ENCODE peak calls at places on chromosomes 13 and 19, in ten cellular contexts. L is fibroblast of the aortic adventitia; G is stimulated activated CD4-positive, alpha-beta T cell treated with anti-CD3 and anti-CD28 coated beads, Interleukin-1b, Interleukin-23, amount 100 ng/mL, for 1 hour; K is brain microvascular endothelial cell; P is ascending aorta; N is GM12892; F is coronary artery; W is AG10803; Y is SK-N-SH; T is activated CD4-positive, alpha-beta T cell treated with anti-CD3 and anti-CD28 coated beads, Interleukin-2, amount 50 U/mL, for 1 hour. H is an unnamed sample.

GRCh38 chr13:50126378-50127016 is 111.3 kb downstream of the KCNRG start:
- DNase-seq in L (peak), G (no peak), K (no peak), P (no peak), N (no peak), F (no peak), W (peak), Y (no peak), T (no peak), H (no peak)

GRCh38 chr19:51070334-51070886 is 5.5 kb upstream of the KLK13 start:
- DNase-seq in L (no peak), G (no peak), K (no peak), P (no peak), N (no peak), F (no peak), W (no peak), Y (no peak), T (no peak), H (peak)

GRCh38 chr19:16571283-16571682 is 932 bp downstream of the SLC35E1 start:
- DNase-seq in L (peak), G (no peak), K (no peak), P (no peak), N (no peak), F (no peak), W (peak), Y (no peak), T (no peak), H (no peak)

GRCh38 chr19:14563590-14563926 is 8.3 kb downstream of the NDUFB7 start:
- DNase-seq in L (no peak), G (no peak), K (no peak), P (no peak), N (no peak), F (no peak), W (no peak), Y (no peak), T (no peak), H (no peak)

GRCh38 chr13:110116072-110116487 is 190.9 kb downstream of the COL4A1 start:
- DNase-seq in L (peak), G (no peak), K (no peak), P (no peak), N (peak), F (peak), W (peak), Y (peak), T (peak), H (no peak)

GRCh38 chr13:98448642-98448928 is 128.3 kb downstream of the STK24 start:
- DNase-seq in L (no peak), G (no peak), K (no peak), P (no peak), N (no peak), F (no peak), W (no peak), Y (no peak), T (no peak), H (no peak)

GRCh38 chr13:39376088-39376487 is 226.9 kb downstream of the LHFPL6 start:
- DNase-seq in L (no peak), G (no peak), K (no peak), P (no peak), N (no peak), F (no peak), W (no peak), Y (no peak), T (no peak), H (no peak)

GRCh38 chr19:44643605-44644390 is at the start of gene PVR:
- DNase-seq in L (peak), G (no peak), K (peak), P (peak), N (no peak), F (peak), W (peak), Y (peak), T (peak), H (no peak)

GRCh38 chr19:46407891-46408426 is 5.4 kb downstream of the CCDC8 start:
- DNase-seq in L (no peak), G (no peak), K (no peak), P (no peak), N (no peak), F (no peak), W (no peak), Y (no peak), T (no peak), H (no peak)

GRCh38 chr13:113664751-113665581 is 2.1 kb upstream of the GRK1 start:
- DNase-seq in L (no peak), G (no peak), K (no peak), P (no peak), N (no peak), F (peak), W (no peak), Y (no peak), T (no peak), H (no peak)

GRCh38 chr19:17294051-17294891 is 9.0 kb downstream of the ABHD8 start:
- DNase-seq in L (no peak), G (no peak), K (no peak), P (no peak), N (peak), F (no peak), W (no peak), Y (peak), T (peak), H (no peak)

GRCh38 chr19:2962018-2962670 is 15.2 kb upstream of the TLE6 start:
- DNase-seq in L (peak), G (no peak), K (peak), P (no peak), N (peak), F (no peak), W (peak), Y (peak), T (peak), H (no peak)

GRCh38 chr13:112781881-112782361 is 92.1 kb downstream of the ATP11A start:
- DNase-seq in L (peak), G (no peak), K (no peak), P (no peak), N (no peak), F (no peak), W (peak), Y (peak), T (no peak), H (peak)

GRCh38 chr19:58538257-58539168 is 5.4 kb upstream of the TRIM28 start:
- DNase-seq in L (no peak), G (no peak), K (no peak), P (no peak), N (no peak), F (peak), W (no peak), Y (no peak), T (no peak), H (no peak)

GRCh38 chr19:19835560-19836038 is 14.0 kb upstream of the ZNF506 start:
- DNase-seq in L (no peak), G (no peak), K (no peak), P (no peak), N (no peak), F (no peak), W (no peak), Y (no peak), T (no peak), H (no peak)

GRCh38 chr13:50236898-50237318 is 221.7 kb downstream of the KCNRG start:
- DNase-seq in L (peak), G (no peak), K (peak), P (no peak), N (no peak), F (no peak), W (no peak), Y (no peak), T (peak), H (no peak)

GRCh38 chr19:11964858-11965645 is at the start of gene ZNF763:
- DNase-seq in L (peak), G (peak), K (peak), P (peak), N (peak), F (peak), W (peak), Y (peak), T (peak), H (no peak)

GRCh38 chr13:53201454-53202225 is 173.0 kb downstream of the OLFM4 start:
- DNase-seq in L (no peak), G (no peak), K (no peak), P (no peak), N (no peak), F (no peak), W (no peak), Y (peak), T (no peak), H (no peak)

GRCh38 chr13:21008026-21008425 is 53.4 kb downstream of the LATS2 start:
- DNase-seq in L (no peak), G (no peak), K (no peak), P (no peak), N (no peak), F (peak), W (no peak), Y (no peak), T (no peak), H (no peak)

GRCh38 chr19:4094761-4095487 is 28.2 kb upstream of the ZBTB7A start:
- DNase-seq in L (no peak), G (no peak), K (no peak), P (no peak), N (no peak), F (no peak), W (no peak), Y (no peak), T (no peak), H (no peak)

GRCh38 chr19:16581971-16582343 is 9.7 kb upstream of the SLC35E1 start:
- DNase-seq in L (peak), G (no peak), K (no peak), P (no peak), N (no peak), F (no peak), W (no peak), Y (no peak), T (no peak), H (no peak)

GRCh38 chr19:1265611-1266115 is 3.5 kb upstream of the CIRBP start:
- DNase-seq in L (peak), G (no peak), K (peak), P (peak), N (no peak), F (peak), W (peak), Y (no peak), T (no peak), H (no peak)

GRCh38 chr19:48784527-48784926 is 26.3 kb downstream of the BCAT2 start:
- DNase-seq in L (peak), G (no peak), K (no peak), P (no peak), N (no peak), F (no peak), W (peak), Y (no peak), T (no peak), H (no peak)

GRCh38 chr13:52906122-52906903 is 57.9 kb upstream of the PCDH8 start:
- DNase-seq in L (no peak), G (no peak), K (no peak), P (no peak), N (no peak), F (no peak), W (no peak), Y (no peak), T (no peak), H (no peak)

GRCh38 chr13:98997738-98998641 is 20.1 kb upstream of the DOCK9 start:
- DNase-seq in L (peak), G (no peak), K (no peak), P (no peak), N (no peak), F (no peak), W (peak), Y (no peak), T (peak), H (no peak)

GRCh38 chr19:51460164-51460992 is 2.1 kb upstream of the SIGLEC8 start:
- DNase-seq in L (peak), G (no peak), K (no peak), P (no peak), N (no peak), F (peak), W (no peak), Y (peak), T (no peak), H (no peak)

GRCh38 chr13:106656214-106656613 is 88.3 kb upstream of the ARGLU1 start:
- DNase-seq in L (no peak), G (no peak), K (no peak), P (no peak), N (no peak), F (no peak), W (no peak), Y (no peak), T (no peak), H (no peak)

GRCh38 chr13:109383683-109384082 is 402.7 kb downstream of the IRS2 start:
- DNase-seq in L (no peak), G (no peak), K (peak), P (no peak), N (no peak), F (no peak), W (peak), Y (no peak), T (no peak), H (no peak)

GRCh38 chr19:56538761-56539263 is at the start of gene ZFP28:
- DNase-seq in L (no peak), G (no peak), K (no peak), P (peak), N (peak), F (no peak), W (no peak), Y (peak), T (no peak), H (no peak)

GRCh38 chr19:33524024-33524664 is 2.6 kb upstream of the PEPD start:
- DNase-seq in L (no peak), G (no peak), K (no peak), P (no peak), N (no peak), F (no peak), W (peak), Y (no peak), T (no peak), H (no peak)

GRCh38 chr19:18551631-18552030 is 6.0 kb upstream of the KXD1 start:
- DNase-seq in L (no peak), G (no peak), K (no peak), P (no peak), N (no peak), F (no peak), W (no peak), Y (no peak), T (no peak), H (no peak)

GRCh38 chr19:409006-409514 is at the start of gene C2CD4C:
- DNase-seq in L (no peak), G (no peak), K (no peak), P (no peak), N (no peak), F (no peak), W (no peak), Y (peak), T (peak), H (no peak)

GRCh38 chr19:7968008-7968795 is 24.7 kb upstream of the TIMM44 start:
- DNase-seq in L (no peak), G (no peak), K (no peak), P (no peak), N (no peak), F (no peak), W (no peak), Y (no peak), T (no peak), H (no peak)

GRCh38 chr19:53659292-53659691 is 27.5 kb downstream of the DPRX start:
- DNase-seq in L (no peak), G (no peak), K (no peak), P (no peak), N (no peak), F (no peak), W (no peak), Y (peak), T (no peak), H (no peak)

GRCh38 chr13:42355841-42356575 is 84.1 kb downstream of the AKAP11 start:
- DNase-seq in L (no peak), G (no peak), K (no peak), P (no peak), N (no peak), F (no peak), W (no peak), Y (no peak), T (no peak), H (no peak)

GRCh38 chr13:44243198-44243852 is 130.3 kb upstream of the SERP2 start:
- DNase-seq in L (peak), G (no peak), K (peak), P (no peak), N (no peak), F (no peak), W (peak), Y (peak), T (no peak), H (no peak)

GRCh38 chr13:32381539-32381938 is 46.4 kb downstream of the N4BP2L1 start:
- DNase-seq in L (peak), G (no peak), K (peak), P (no peak), N (no peak), F (no peak), W (peak), Y (peak), T (no peak), H (no peak)

GRCh38 chr13:71624641-71625040 is 242.4 kb downstream of the DACH1 start:
- DNase-seq in L (no peak), G (no peak), K (no peak), P (no peak), N (no peak), F (no peak), W (no peak), Y (no peak), T (no peak), H (no peak)

H was measured in vagina.